ENCODE peak calls at places on chromosome 2, in nine cellular contexts. One of them, this sample, is unnamed.

GRCh38 chr2:236946871-236947270 is 138.8 kb upstream of the COPS8 start:
- DNase-seq in heart right ventricle: no peak
- DNase-seq in right lobe of liver: no peak
- DNase-seq in CD8-positive, alpha-beta memory T cell: no peak
- DNase-seq in IMR-90: no peak
- DNase-seq in fibroblast of lung: peak; percentile 8
- DNase-seq in left ventricle myocardium inferior: no peak
- DNase-seq in transverse colon: no peak
- DNase-seq in H9: no peak
- DNase-seq in this sample: no peak

GRCh38 chr2:96265349-96265839 is 403 bp downstream of the TMEM127 start:
- DNase-seq in heart right ventricle: peak; percentile 72
- DNase-seq in right lobe of liver: peak; percentile 70
- DNase-seq in CD8-positive, alpha-beta memory T cell: no peak
- DNase-seq in IMR-90: no peak
- DNase-seq in fibroblast of lung: no peak
- DNase-seq in left ventricle myocardium inferior: peak; percentile 59
- DNase-seq in transverse colon: peak; percentile 58
- DNase-seq in H9: no peak
- DNase-seq in this sample: no peak

GRCh38 chr2:157261199-157261782 is 3.8 kb downstream of the GALNT5 start:
- DNase-seq in heart right ventricle: no peak
- DNase-seq in right lobe of liver: no peak
- DNase-seq in CD8-positive, alpha-beta memory T cell: peak; percentile 45
- DNase-seq in IMR-90: peak; percentile 75
- DNase-seq in fibroblast of lung: peak; percentile 52
- DNase-seq in left ventricle myocardium inferior: no peak
- DNase-seq in transverse colon: peak; percentile 68
- DNase-seq in H9: no peak
- DNase-seq in this sample: no peak

GRCh38 chr2:9549420-9549819 is 6.2 kb downstream of the ADAM17 start:
- DNase-seq in heart right ventricle: no peak
- DNase-seq in right lobe of liver: no peak
- DNase-seq in CD8-positive, alpha-beta memory T cell: no peak
- DNase-seq in IMR-90: no peak
- DNase-seq in fibroblast of lung: no peak
- DNase-seq in left ventricle myocardium inferior: no peak
- DNase-seq in transverse colon: no peak
- DNase-seq in H9: no peak
- DNase-seq in this sample: no peak

GRCh38 chr2:182240862-182241371 is 185.9 kb downstream of the PDE1A start:
- DNase-seq in heart right ventricle: no peak
- DNase-seq in right lobe of liver: peak; percentile 45
- DNase-seq in CD8-positive, alpha-beta memory T cell: no peak
- DNase-seq in IMR-90: peak; percentile 27
- DNase-seq in fibroblast of lung: peak; percentile 43
- DNase-seq in left ventricle myocardium inferior: no peak
- DNase-seq in transverse colon: peak; percentile 60
- DNase-seq in H9: peak; percentile 45
- DNase-seq in this sample: no peak

GRCh38 chr2:239022437-239023260 is 174.8 kb downstream of the TWIST2 start:
- DNase-seq in heart right ventricle: no peak
- DNase-seq in right lobe of liver: no peak
- DNase-seq in CD8-positive, alpha-beta memory T cell: no peak
- DNase-seq in IMR-90: no peak
- DNase-seq in fibroblast of lung: no peak
- DNase-seq in left ventricle myocardium inferior: no peak
- DNase-seq in transverse colon: no peak
- DNase-seq in H9: no peak
- DNase-seq in this sample: peak; percentile 3

GRCh38 chr2:100809486-100809885 is 10.5 kb upstream of the NPAS2 start:
- DNase-seq in heart right ventricle: no peak
- DNase-seq in right lobe of liver: no peak
- DNase-seq in CD8-positive, alpha-beta memory T cell: no peak
- DNase-seq in IMR-90: no peak
- DNase-seq in fibroblast of lung: no peak
- DNase-seq in left ventricle myocardium inferior: no peak
- DNase-seq in transverse colon: no peak
- DNase-seq in H9: no peak
- DNase-seq in this sample: no peak

GRCh38 chr2:98381494-98381893 is 35.2 kb downstream of the CNGA3 start:
- DNase-seq in heart right ventricle: no peak
- DNase-seq in right lobe of liver: no peak
- DNase-seq in CD8-positive, alpha-beta memory T cell: no peak
- DNase-seq in IMR-90: no peak
- DNase-seq in fibroblast of lung: no peak
- DNase-seq in left ventricle myocardium inferior: no peak
- DNase-seq in transverse colon: no peak
- DNase-seq in H9: no peak
- DNase-seq in this sample: no peak

GRCh38 chr2:239607795-239608171 is 207.0 kb upstream of the HDAC4 start:
- DNase-seq in heart right ventricle: no peak
- DNase-seq in right lobe of liver: peak; percentile 41
- DNase-seq in CD8-positive, alpha-beta memory T cell: no peak
- DNase-seq in IMR-90: no peak
- DNase-seq in fibroblast of lung: no peak
- DNase-seq in left ventricle myocardium inferior: no peak
- DNase-seq in transverse colon: no peak
- DNase-seq in H9: peak; percentile 28
- DNase-seq in this sample: no peak

GRCh38 chr2:1721706-1722483 is 22.4 kb downstream of the PXDN start:
- DNase-seq in heart right ventricle: no peak
- DNase-seq in right lobe of liver: peak; percentile 17
- DNase-seq in CD8-positive, alpha-beta memory T cell: no peak
- DNase-seq in IMR-90: peak; percentile 91
- DNase-seq in fibroblast of lung: peak; percentile 68
- DNase-seq in left ventricle myocardium inferior: no peak
- DNase-seq in transverse colon: no peak
- DNase-seq in H9: no peak
- DNase-seq in this sample: no peak

GRCh38 chr2:1715184-1716012 is 28.9 kb downstream of the PXDN start:
- DNase-seq in heart right ventricle: peak; percentile 56
- DNase-seq in right lobe of liver: peak; percentile 41
- DNase-seq in CD8-positive, alpha-beta memory T cell: no peak
- DNase-seq in IMR-90: no peak
- DNase-seq in fibroblast of lung: no peak
- DNase-seq in left ventricle myocardium inferior: no peak
- DNase-seq in transverse colon: no peak
- DNase-seq in H9: no peak
- DNase-seq in this sample: peak; percentile 63

GRCh38 chr2:1717129-1717528 is 27.2 kb downstream of the PXDN start:
- DNase-seq in heart right ventricle: peak; percentile 69
- DNase-seq in right lobe of liver: peak; percentile 40
- DNase-seq in CD8-positive, alpha-beta memory T cell: no peak
- DNase-seq in IMR-90: no peak
- DNase-seq in fibroblast of lung: no peak
- DNase-seq in left ventricle myocardium inferior: no peak
- DNase-seq in transverse colon: no peak
- DNase-seq in H9: no peak
- DNase-seq in this sample: no peak

GRCh38 chr2:1716441-1716840 is 27.9 kb downstream of the PXDN start:
- DNase-seq in heart right ventricle: no peak
- DNase-seq in right lobe of liver: peak; percentile 39
- DNase-seq in CD8-positive, alpha-beta memory T cell: no peak
- DNase-seq in IMR-90: no peak
- DNase-seq in fibroblast of lung: no peak
- DNase-seq in left ventricle myocardium inferior: no peak
- DNase-seq in transverse colon: no peak
- DNase-seq in H9: no peak
- DNase-seq in this sample: no peak

GRCh38 chr2:1718339-1719220 is 25.7 kb downstream of the PXDN start:
- DNase-seq in heart right ventricle: no peak
- DNase-seq in right lobe of liver: peak; percentile 39
- DNase-seq in CD8-positive, alpha-beta memory T cell: no peak
- DNase-seq in IMR-90: no peak
- DNase-seq in fibroblast of lung: no peak
- DNase-seq in left ventricle myocardium inferior: no peak
- DNase-seq in transverse colon: no peak
- DNase-seq in H9: no peak
- DNase-seq in this sample: no peak
- H3K27ac ChIP-seq in heart right ventricle: no peak overlapping the region
- H3K27ac ChIP-seq in right lobe of liver: no peak overlapping the region
- H3K27ac ChIP-seq in CD8-positive, alpha-beta memory T cell: no peak overlapping the region
- H3K27ac ChIP-seq in IMR-90: no peak overlapping the region
- H3K27ac ChIP-seq in fibroblast of lung: no peak overlapping the region
- H3K27ac ChIP-seq in left ventricle myocardium inferior: peak overlapping the region; percentile 79
- H3K27ac ChIP-seq in transverse colon: no peak overlapping the region
- H3K27ac ChIP-seq in H9: no peak overlapping the region
- H3K27ac ChIP-seq in this sample: no peak overlapping the region

GRCh38 chr2:217383620-217384019 is 523.8 kb upstream of the TNP1 start:
- DNase-seq in heart right ventricle: no peak
- DNase-seq in right lobe of liver: no peak
- DNase-seq in CD8-positive, alpha-beta memory T cell: no peak
- DNase-seq in IMR-90: peak; percentile 95
- DNase-seq in fibroblast of lung: peak; percentile 91
- DNase-seq in left ventricle myocardium inferior: no peak
- DNase-seq in transverse colon: no peak
- DNase-seq in H9: no peak
- DNase-seq in this sample: peak; percentile 71
- H3K27ac ChIP-seq in heart right ventricle: no peak overlapping the region
- H3K27ac ChIP-seq in right lobe of liver: no peak overlapping the region
- H3K27ac ChIP-seq in CD8-positive, alpha-beta memory T cell: no peak overlapping the region
- H3K27ac ChIP-seq in IMR-90: peak overlapping the region; percentile 92
- H3K27ac ChIP-seq in fibroblast of lung: peak overlapping the region; percentile 70
- H3K27ac ChIP-seq in left ventricle myocardium inferior: peak overlapping the region; percentile 63
- H3K27ac ChIP-seq in transverse colon: peak overlapping the region; percentile 31
- H3K27ac ChIP-seq in H9: no peak overlapping the region
- H3K27ac ChIP-seq in this sample: peak overlapping the region; percentile 30

DNA sequence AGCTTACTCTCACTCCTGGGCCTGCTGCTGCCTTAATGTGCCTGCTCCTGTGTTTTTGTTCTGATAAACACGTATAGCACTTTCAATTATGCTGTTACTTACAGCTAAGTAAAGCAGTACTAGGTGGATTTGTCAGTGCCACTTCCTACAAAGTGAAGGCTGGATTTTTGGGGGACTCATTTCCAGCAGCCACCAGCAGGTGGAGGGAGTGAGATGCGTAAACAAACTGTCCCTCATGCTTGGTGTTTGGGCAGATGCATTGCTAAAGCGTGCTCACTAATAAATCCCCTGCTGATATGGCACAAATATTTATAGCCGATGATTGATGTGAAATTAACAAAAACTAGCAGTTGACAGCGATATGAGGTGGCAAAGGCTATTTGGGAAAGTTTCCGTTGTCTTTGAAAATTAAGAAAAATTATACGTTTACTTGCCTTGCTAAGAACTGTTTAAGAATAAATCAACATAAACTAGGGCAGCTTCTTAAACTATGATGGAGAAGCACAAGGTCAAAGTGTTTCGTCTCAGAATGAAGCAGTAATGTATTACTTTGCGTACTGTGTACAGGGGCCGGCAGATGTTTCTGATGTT is 101.7 kb downstream of the AGAP1 start:
- DNase-seq in heart right ventricle: peak; percentile 73
- DNase-seq in right lobe of liver: no peak
- DNase-seq in CD8-positive, alpha-beta memory T cell: no peak
- DNase-seq in IMR-90: peak; percentile 77
- DNase-seq in fibroblast of lung: peak; percentile 85
- DNase-seq in left ventricle myocardium inferior: peak; percentile 73
- DNase-seq in transverse colon: peak; percentile 76
- DNase-seq in H9: peak; percentile 66
- DNase-seq in this sample: peak; percentile 81
- H3K27ac ChIP-seq in heart right ventricle: no peak overlapping the region
- H3K27ac ChIP-seq in right lobe of liver: no peak overlapping the region
- H3K27ac ChIP-seq in CD8-positive, alpha-beta memory T cell: no peak overlapping the region
- H3K27ac ChIP-seq in IMR-90: no peak overlapping the region
- H3K27ac ChIP-seq in fibroblast of lung: no peak overlapping the region
- H3K27ac ChIP-seq in left ventricle myocardium inferior: no peak overlapping the region
- H3K27ac ChIP-seq in transverse colon: no peak overlapping the region
- H3K27ac ChIP-seq in H9: no peak overlapping the region
- H3K27ac ChIP-seq in this sample: no peak overlapping the region

GRCh38 chr2:8139668-8140202 is 542.1 kb upstream of the ID2 start:
- DNase-seq in heart right ventricle: no peak
- DNase-seq in right lobe of liver: no peak
- DNase-seq in CD8-positive, alpha-beta memory T cell: no peak
- DNase-seq in IMR-90: no peak
- DNase-seq in fibroblast of lung: no peak
- DNase-seq in left ventricle myocardium inferior: no peak
- DNase-seq in transverse colon: no peak
- DNase-seq in H9: no peak
- DNase-seq in this sample: no peak
- H3K27ac ChIP-seq in heart right ventricle: peak overlapping the region; percentile 57
- H3K27ac ChIP-seq in right lobe of liver: peak overlapping the region; percentile 99
- H3K27ac ChIP-seq in CD8-positive, alpha-beta memory T cell: no peak overlapping the region
- H3K27ac ChIP-seq in IMR-90: no peak overlapping the region
- H3K27ac ChIP-seq in fibroblast of lung: peak overlapping the region; percentile 80
- H3K27ac ChIP-seq in left ventricle myocardium inferior: peak overlapping the region; percentile 80
- H3K27ac ChIP-seq in transverse colon: peak overlapping the region; percentile 21
- H3K27ac ChIP-seq in H9: no peak overlapping the region
- H3K27ac ChIP-seq in this sample: peak overlapping the region; percentile 92

DNA sequence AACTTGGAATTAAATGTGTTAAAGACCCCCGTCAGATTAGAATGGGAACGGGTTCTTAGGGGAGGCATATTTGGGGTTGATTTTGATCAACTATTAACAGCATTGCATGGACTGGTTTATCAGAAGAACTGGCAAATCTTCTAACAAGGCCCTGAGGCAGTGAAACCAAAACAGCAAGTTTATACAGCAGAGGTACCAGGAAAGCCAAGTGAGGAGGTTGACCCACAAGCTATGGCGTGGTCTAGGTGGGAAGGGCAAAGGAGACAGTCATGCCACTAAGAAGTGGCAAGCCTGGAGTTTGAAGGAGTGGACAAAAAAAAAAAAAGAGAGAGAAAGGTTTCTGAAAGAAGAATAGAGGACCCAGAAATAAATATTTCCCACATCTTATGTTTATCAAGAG is 187.0 kb downstream of the MREG start:
- DNase-seq in heart right ventricle: no peak
- DNase-seq in right lobe of liver: no peak
- DNase-seq in CD8-positive, alpha-beta memory T cell: no peak
- DNase-seq in IMR-90: no peak
- DNase-seq in fibroblast of lung: no peak
- DNase-seq in left ventricle myocardium inferior: no peak
- DNase-seq in transverse colon: no peak
- DNase-seq in H9: no peak
- DNase-seq in this sample: no peak
- H3K27ac ChIP-seq in heart right ventricle: no peak overlapping the region
- H3K27ac ChIP-seq in right lobe of liver: peak overlapping the region; percentile 16
- H3K27ac ChIP-seq in CD8-positive, alpha-beta memory T cell: no peak overlapping the region
- H3K27ac ChIP-seq in IMR-90: peak overlapping the region; percentile 42
- H3K27ac ChIP-seq in fibroblast of lung: no peak overlapping the region
- H3K27ac ChIP-seq in left ventricle myocardium inferior: peak overlapping the region; percentile 27
- H3K27ac ChIP-seq in transverse colon: no peak overlapping the region
- H3K27ac ChIP-seq in H9: no peak overlapping the region
- H3K27ac ChIP-seq in this sample: peak overlapping the region; percentile 14

GRCh38 chr2:190418717-190419116 is 10.6 kb downstream of the MFSD6 start:
- DNase-seq in heart right ventricle: no peak
- DNase-seq in right lobe of liver: no peak
- DNase-seq in CD8-positive, alpha-beta memory T cell: no peak
- DNase-seq in IMR-90: no peak
- DNase-seq in fibroblast of lung: no peak
- DNase-seq in left ventricle myocardium inferior: no peak
- DNase-seq in transverse colon: no peak
- DNase-seq in H9: no peak
- DNase-seq in this sample: no peak
- H3K27ac ChIP-seq in heart right ventricle: no peak overlapping the region
- H3K27ac ChIP-seq in right lobe of liver: no peak overlapping the region
- H3K27ac ChIP-seq in CD8-positive, alpha-beta memory T cell: no peak overlapping the region
- H3K27ac ChIP-seq in IMR-90: no peak overlapping the region
- H3K27ac ChIP-seq in fibroblast of lung: no peak overlapping the region
- H3K27ac ChIP-seq in left ventricle myocardium inferior: peak overlapping the region; percentile 22
- H3K27ac ChIP-seq in transverse colon: no peak overlapping the region
- H3K27ac ChIP-seq in H9: no peak overlapping the region
- H3K27ac ChIP-seq in this sample: no peak overlapping the region

This sample was measured in ovary.